ENCODE peak calls at places on chromosomes 11 and 22, in five cellular contexts. One of them, this sample, is unnamed.

GRCh38 chr22:50111056-50111455 is 21.2 kb downstream of the MOV10L1 start:
- DNase-seq in kidney tubule cell: no peak
- DNase-seq in ELF-1: no peak
- DNase-seq in brain microvascular endothelial cell: no peak
- DNase-seq in smooth muscle cell of the brain vasculature: no peak
- DNase-seq in this sample: no peak

GRCh38 chr22:25688627-25689026 is 53.4 kb upstream of the MYO18B start:
- DNase-seq in kidney tubule cell: no peak
- DNase-seq in ELF-1: no peak
- DNase-seq in brain microvascular endothelial cell: no peak
- DNase-seq in smooth muscle cell of the brain vasculature: no peak
- DNase-seq in this sample: no peak

GRCh38 chr11:48001438-48002021 is 21.2 kb downstream of the PTPRJ start:
- DNase-seq in kidney tubule cell: peak
- DNase-seq in ELF-1: no peak
- DNase-seq in brain microvascular endothelial cell: peak
- DNase-seq in smooth muscle cell of the brain vasculature: peak
- DNase-seq in this sample: no peak

GRCh38 chr11:47571895-47572294 is 6.5 kb downstream of the PTPMT1 start:
- DNase-seq in kidney tubule cell: peak
- DNase-seq in ELF-1: no peak
- DNase-seq in brain microvascular endothelial cell: peak
- DNase-seq in smooth muscle cell of the brain vasculature: no peak
- DNase-seq in this sample: no peak

GRCh38 chr11:62694455-62695167 is 5.3 kb upstream of the LRRN4CL start:
- DNase-seq in kidney tubule cell: peak
- DNase-seq in ELF-1: peak
- DNase-seq in brain microvascular endothelial cell: peak
- DNase-seq in smooth muscle cell of the brain vasculature: no peak
- DNase-seq in this sample: peak

GRCh38 chr11:124879999-124880611 is 14.9 kb downstream of the ROBO3 start:
- DNase-seq in kidney tubule cell: no peak
- DNase-seq in ELF-1: no peak
- DNase-seq in brain microvascular endothelial cell: no peak
- DNase-seq in smooth muscle cell of the brain vasculature: no peak
- DNase-seq in this sample: no peak

GRCh38 chr11:125025968-125026367 is 37.1 kb upstream of the SLC37A2 start:
- DNase-seq in kidney tubule cell: no peak
- DNase-seq in ELF-1: peak
- DNase-seq in brain microvascular endothelial cell: no peak
- DNase-seq in smooth muscle cell of the brain vasculature: no peak
- DNase-seq in this sample: no peak

GRCh38 chr11:47248664-47249377 is at the start of gene ACP2:
- DNase-seq in kidney tubule cell: peak
- DNase-seq in ELF-1: peak
- DNase-seq in brain microvascular endothelial cell: peak
- DNase-seq in smooth muscle cell of the brain vasculature: no peak
- DNase-seq in this sample: peak

GRCh38 chr11:65432133-65432650 is 9.6 kb downstream of the NEAT1 start:
- DNase-seq in kidney tubule cell: peak
- DNase-seq in ELF-1: no peak
- DNase-seq in brain microvascular endothelial cell: no peak
- DNase-seq in smooth muscle cell of the brain vasculature: no peak
- DNase-seq in this sample: no peak

GRCh38 chr11:117572129-117572528 is 224.9 kb downstream of the DSCAML1 start:
- DNase-seq in kidney tubule cell: peak
- DNase-seq in ELF-1: no peak
- DNase-seq in brain microvascular endothelial cell: no peak
- DNase-seq in smooth muscle cell of the brain vasculature: no peak
- DNase-seq in this sample: no peak

GRCh38 chr11:104339383-104339831 is 175.5 kb upstream of the PDGFD start:
- DNase-seq in kidney tubule cell: no peak
- DNase-seq in ELF-1: no peak
- DNase-seq in brain microvascular endothelial cell: no peak
- DNase-seq in smooth muscle cell of the brain vasculature: no peak
- DNase-seq in this sample: no peak

GRCh38 chr11:118216621-118217526 is 7.9 kb downstream of the JAML start:
- DNase-seq in kidney tubule cell: no peak
- DNase-seq in ELF-1: no peak
- DNase-seq in brain microvascular endothelial cell: no peak
- DNase-seq in smooth muscle cell of the brain vasculature: no peak
- DNase-seq in this sample: no peak

GRCh38 chr11:15113381-15113780 is 1.3 kb upstream of the INSC start:
- DNase-seq in kidney tubule cell: peak
- DNase-seq in ELF-1: no peak
- DNase-seq in brain microvascular endothelial cell: no peak
- DNase-seq in smooth muscle cell of the brain vasculature: no peak
- DNase-seq in this sample: no peak

GRCh38 chr11:22521226-22521625 is 104.4 kb downstream of the FANCF start:
- DNase-seq in kidney tubule cell: peak
- DNase-seq in ELF-1: no peak
- DNase-seq in brain microvascular endothelial cell: peak
- DNase-seq in smooth muscle cell of the brain vasculature: no peak
- DNase-seq in this sample: peak

GRCh38 chr11:110374921-110375320 is 54.8 kb upstream of the FDX1 start:
- DNase-seq in kidney tubule cell: no peak
- DNase-seq in ELF-1: no peak
- DNase-seq in brain microvascular endothelial cell: no peak
- DNase-seq in smooth muscle cell of the brain vasculature: no peak
- DNase-seq in this sample: no peak

GRCh38 chr11:86101493-86101892 is 32.6 kb upstream of the PICALM start:
- DNase-seq in kidney tubule cell: peak
- DNase-seq in ELF-1: no peak
- DNase-seq in brain microvascular endothelial cell: no peak
- DNase-seq in smooth muscle cell of the brain vasculature: no peak
- DNase-seq in this sample: no peak

GRCh38 chr11:107752954-107753822 is 41.3 kb upstream of the SLN start:
- DNase-seq in kidney tubule cell: no peak
- DNase-seq in ELF-1: no peak
- DNase-seq in brain microvascular endothelial cell: no peak
- DNase-seq in smooth muscle cell of the brain vasculature: no peak
- DNase-seq in this sample: no peak

GRCh38 chr22:44870021-44870420 is 117.6 kb downstream of the ARHGAP8 start:
- DNase-seq in kidney tubule cell: peak
- DNase-seq in ELF-1: peak
- DNase-seq in brain microvascular endothelial cell: no peak
- DNase-seq in smooth muscle cell of the brain vasculature: no peak
- DNase-seq in this sample: peak

GRCh38 chr11:69700278-69701140 is 3.3 kb downstream of the FGF19 start:
- DNase-seq in kidney tubule cell: peak
- DNase-seq in ELF-1: peak
- DNase-seq in brain microvascular endothelial cell: peak
- DNase-seq in smooth muscle cell of the brain vasculature: peak
- DNase-seq in this sample: peak

GRCh38 chr11:11237433-11237832 is 115.6 kb downstream of the CSNK2A3 start:
- DNase-seq in kidney tubule cell: no peak
- DNase-seq in ELF-1: no peak
- DNase-seq in brain microvascular endothelial cell: no peak
- DNase-seq in smooth muscle cell of the brain vasculature: no peak
- DNase-seq in this sample: no peak

GRCh38 chr22:49048591-49048990 is 779.1 kb downstream of the BRD1 start:
- DNase-seq in kidney tubule cell: no peak
- DNase-seq in ELF-1: no peak
- DNase-seq in brain microvascular endothelial cell: no peak
- DNase-seq in smooth muscle cell of the brain vasculature: no peak
- DNase-seq in this sample: no peak

GRCh38 chr22:32788884-32789624 is 12.5 kb upstream of the TIMP3 start:
- DNase-seq in kidney tubule cell: no peak
- DNase-seq in ELF-1: no peak
- DNase-seq in brain microvascular endothelial cell: no peak
- DNase-seq in smooth muscle cell of the brain vasculature: no peak
- DNase-seq in this sample: no peak

GRCh38 chr11:36012979-36013378 is 69.1 kb downstream of the LDLRAD3 start:
- DNase-seq in kidney tubule cell: no peak
- DNase-seq in ELF-1: no peak
- DNase-seq in brain microvascular endothelial cell: no peak
- DNase-seq in smooth muscle cell of the brain vasculature: no peak
- DNase-seq in this sample: no peak

GRCh38 chr11:75801362-75802021 is 13.5 kb upstream of the UVRAG start:
- DNase-seq in kidney tubule cell: no peak
- DNase-seq in ELF-1: no peak
- DNase-seq in brain microvascular endothelial cell: no peak
- DNase-seq in smooth muscle cell of the brain vasculature: no peak
- DNase-seq in this sample: no peak

GRCh38 chr22:24284747-24285203 is 14.1 kb downstream of the SPECC1L start:
- DNase-seq in kidney tubule cell: peak
- DNase-seq in ELF-1: no peak
- DNase-seq in brain microvascular endothelial cell: peak
- DNase-seq in smooth muscle cell of the brain vasculature: no peak
- DNase-seq in this sample: no peak